ENCODE peak calls at places on chromosomes 12 and 14, in seven cellular contexts. W is DMS 273 treated with DMSO at 0.1 percent for 48 hours, R is GM23248, S is T-helper 17 cell, D is Ammon's horn, U is NCI-H2171, C is iPS DF 6.9. T is an unnamed sample.

GRCh38 chr14:68014771-68015170 is 195.2 kb downstream of the RAD51B start:
- DNase-seq in W (peak), R (no peak), S (no peak), D (no peak), U (no peak), C (no peak), T (no peak)

GRCh38 chr12:131893605-131894312 is 663 bp upstream of the ULK1 start:
- DNase-seq in W (no peak), R (peak), S (no peak), D (no peak), U (no peak), C (no peak), T (no peak)

GRCh38 chr14:100857923-100858837 is 32.3 kb downstream of the MEG3 start:
- DNase-seq in W (no peak), R (no peak), S (no peak), D (no peak), U (no peak), C (no peak), T (no peak)

GRCh38 chr14:91029451-91030217 is 30.8 kb downstream of the RPS6KA5 start:
- DNase-seq in W (no peak), R (no peak), S (no peak), D (no peak), U (no peak), C (no peak), T (no peak)

GRCh38 chr12:15584366-15585041 is 204.7 kb downstream of the EPS8 start:
- DNase-seq in W (peak), R (peak), S (no peak), D (peak), U (no peak), C (no peak), T (peak)

GRCh38 chr14:69536976-69537375 is 37.7 kb downstream of the CCDC177 start:
- DNase-seq in W (no peak), R (no peak), S (no peak), D (no peak), U (no peak), C (no peak), T (no peak)

GRCh38 chr14:77142289-77142814 is 761 bp upstream of the ZDHHC22 start:
- DNase-seq in W (no peak), R (no peak), S (no peak), D (no peak), U (no peak), C (no peak), T (no peak)

GRCh38 chr12:60162988-60163720 is 567.3 kb downstream of the SLC16A7 start:
- DNase-seq in W (no peak), R (no peak), S (no peak), D (no peak), U (no peak), C (no peak), T (no peak)

GRCh38 chr12:48184549-48184922 is 1.1 kb downstream of the CCDC184 start:
- DNase-seq in W (no peak), R (peak), S (no peak), D (no peak), U (no peak), C (no peak), T (no peak)

GRCh38 chr14:51807355-51807754 is 53.1 kb upstream of the GNG2 start:
- DNase-seq in W (no peak), R (peak), S (no peak), D (no peak), U (no peak), C (no peak), T (no peak)

GRCh38 chr14:101134161-101134631 is 230.7 kb upstream of the RTL1 start:
- DNase-seq in W (no peak), R (no peak), S (no peak), D (no peak), U (no peak), C (no peak), T (no peak)

T was measured in MCF 10A.